ENCODE peak calls at places on chromosomes 12 and 14, in four cellular contexts. I is fibroblast of lung; F is GM13976; O is stimulated activated CD4-positive, alpha-beta T cell treated with anti-CD3 and anti-CD28 coated beads, Interleukin-1b, Interleukin-23, amount 100 ng/mL, for 48 hours. R is an unnamed sample.

GRCh38 chr14:54654600-54654999 is 87.7 kb downstream of the SAMD4A start:
- DNase-seq in F (no peak), O (no peak), I (no peak), R (peak)

GRCh38 chr14:33435911-33436310 is 497.2 kb downstream of the NPAS3 start:
- DNase-seq in F (no peak), O (no peak), I (peak), R (peak)

GRCh38 chr12:125610971-125611370 is 545.7 kb downstream of the AACS start:
- DNase-seq in I (no peak), F (no peak), O (no peak), R (no peak)

GRCh38 chr12:55830601-55831406 is 1.4 kb upstream of the DNAJC14 start:
- DNase-seq in O (peak), I (peak), F (peak), R (peak)

GRCh38 chr12:122870163-122870842 is 25.6 kb downstream of the VPS37B start:
- DNase-seq in O (no peak), I (no peak), F (no peak), R (no peak)

GRCh38 chr12:93767524-93767863 is 90.3 kb downstream of the CRADD start:
- DNase-seq in O (no peak), F (no peak), I (no peak), R (no peak)

GRCh38 chr14:104801284-104802119 is 601 bp downstream of the ZBTB42 start:
- DNase-seq in O (no peak), F (no peak), I (no peak), R (no peak)

GRCh38 chr14:90551070-90551704 is 154.4 kb downstream of the CALM1 start:
- DNase-seq in F (no peak), O (no peak), I (peak), R (peak)

GRCh38 chr14:63840981-63841380 is 11.8 kb upstream of the SYNE2 start:
- DNase-seq in F (no peak), I (no peak), O (peak), R (peak)

GRCh38 chr12:74418573-74418972 is 119.1 kb upstream of the ATXN7L3B start:
- DNase-seq in I (no peak), O (no peak), F (no peak), R (no peak)

GRCh38 chr12:109540526-109541411 is 32.5 kb downstream of the MMAB start:
- DNase-seq in O (no peak), F (no peak), I (no peak), R (no peak)

GRCh38 chr12:6201199-6201608 is 1.0 kb downstream of the CD9 start:
- DNase-seq in F (no peak), O (no peak), I (no peak), R (no peak)

GRCh38 chr12:19970116-19970515 is 398.2 kb upstream of the PDE3A start:
- DNase-seq in I (peak), O (no peak), F (no peak), R (peak)

GRCh38 chr12:77842430-77842829 is 11.7 kb downstream of the NAV3 start:
- DNase-seq in F (no peak), O (no peak), I (peak), R (peak)

GRCh38 chr12:45215419-45216296 is at the start of gene ANO6:
- DNase-seq in I (peak), F (peak), O (peak), R (peak)

GRCh38 chr12:93163260-93164036 is 214.3 kb upstream of the NUDT4 start:
- DNase-seq in F (no peak), I (peak), O (no peak), R (peak)

GRCh38 chr14:55781046-55781445 is 201.0 kb downstream of the KTN1 start:
- DNase-seq in F (no peak), I (peak), O (no peak), R (peak)

GRCh38 chr12:5227722-5228274 is 184.1 kb downstream of the KCNA5 start:
- DNase-seq in O (no peak), I (no peak), F (no peak), R (no peak)

GRCh38 chr12:65946419-65946818 is 122.1 kb downstream of the HMGA2 start:
- DNase-seq in I (no peak), O (no peak), F (no peak), R (no peak)

GRCh38 chr14:104863131-104863862 is 1.8 kb upstream of the CEP170B start:
- DNase-seq in O (no peak), I (no peak), F (no peak), R (no peak)

GRCh38 chr12:9701380-9702154 is 31.3 kb downstream of the CLECL1 start:
- DNase-seq in I (no peak), F (no peak), O (no peak), R (no peak)

GRCh38 chr14:33682746-33683145 is 268.1 kb downstream of the EGLN3 start:
- DNase-seq in O (no peak), F (no peak), I (peak), R (peak)

GRCh38 chr12:99605-100004 is 33.0 kb downstream of the IQSEC3 start:
- DNase-seq in I (peak), F (no peak), O (no peak), R (peak)

GRCh38 chr14:24013654-24014514 is 25.2 kb downstream of the DHRS4L2 start:
- DNase-seq in O (peak), I (peak), F (peak), R (peak)

GRCh38 chr14:23281247-23281646 is 4.7 kb downstream of the HOMEZ start:
- DNase-seq in O (no peak), I (no peak), F (no peak), R (no peak)

GRCh38 chr14:32560213-32560857 is 231.2 kb downstream of the AKAP6 start:
- DNase-seq in I (peak), F (peak), O (peak), R (peak)

GRCh38 chr14:26873556-26873955 is 275.7 kb upstream of the NOVA1 start:
- DNase-seq in F (no peak), I (no peak), O (no peak), R (no peak)

GRCh38 chr14:104697892-104698583 is 8.6 kb downstream of the INF2 start:
- DNase-seq in I (peak), O (no peak), F (no peak), R (peak)

GRCh38 chr12:45553204-45553603 is 176.3 kb upstream of the ARID2 start:
- DNase-seq in O (no peak), I (peak), F (no peak), R (no peak)

GRCh38 chr12:114917307-114917706 is 233.3 kb upstream of the TBX3 start:
- DNase-seq in I (no peak), F (no peak), O (no peak), R (no peak)

GRCh38 chr12:65522956-65523857 is 244.7 kb downstream of the MSRB3 start:
- DNase-seq in F (no peak), O (no peak), I (peak), R (peak)

GRCh38 chr12:122866950-122867607 is 28.8 kb downstream of the VPS37B start:
- DNase-seq in I (no peak), O (no peak), F (no peak), R (no peak)

GRCh38 chr14:64673748-64674147 is 30.5 kb upstream of the PLEKHG3 start:
- DNase-seq in F (no peak), O (peak), I (peak), R (no peak)

GRCh38 chr14:20422886-20423285 is 9.6 kb upstream of the TEP1 start:
- DNase-seq in I (no peak), O (no peak), F (no peak), R (no peak)

GRCh38 chr12:101414533-101415119 is 7.1 kb upstream of the ARL1 start:
- DNase-seq in F (peak), I (peak), O (no peak), R (peak)

GRCh38 chr14:105475269-105475915 is 771 bp downstream of the CRIP2 start:
- DNase-seq in F (no peak), O (no peak), I (peak), R (peak)

GRCh38 chr12:115661103-115661502 is 616.4 kb downstream of the MED13L start:
- DNase-seq in I (peak), O (no peak), F (no peak), R (peak)

GRCh38 chr12:27094726-27095125 is 12.3 kb upstream of the C12orf71 start:
- DNase-seq in F (peak), O (no peak), I (no peak), R (no peak)

R was measured in cardiac fibroblast.